ENCODE peak calls at places on chromosomes 12 and 14, in four cellular contexts. D, A, C and Y are unnamed samples.

GRCh38 chr12:120869376-120869775 is 34.8 kb downstream of the SPPL3 start:
- DNase-seq in A (no peak), C (no peak), D (no peak), Y (no peak)

GRCh38 chr14:72222046-72222445 is 289.8 kb downstream of the RGS6 start:
- DNase-seq in D (no peak), C (no peak), A (no peak), Y (no peak)

GRCh38 chr12:6943387-6943718 is 263 bp upstream of the RNU7-1 start:
- DNase-seq in D (peak; percentile 98), A (peak; percentile 93), C (peak; percentile 99), Y (peak; percentile 78)

GRCh38 chr12:48198619-48198973 is 4.5 kb downstream of the OR10AD1 start:
- DNase-seq in C (no peak), D (peak; percentile 35), A (no peak), Y (no peak)

GRCh38 chr12:38162708-38163441 is 153.7 kb upstream of the ALG10B start:
- DNase-seq in C (no peak), A (no peak), D (no peak), Y (no peak)

GRCh38 chr14:104751539-104752337 is 1.2 kb upstream of the SIVA1 start:
- DNase-seq in C (no peak), A (no peak), D (no peak), Y (no peak)

GRCh38 chr12:101875112-101875961 is 2.0 kb upstream of the DRAM1 start:
- DNase-seq in D (no peak), C (no peak), A (no peak), Y (no peak)

GRCh38 chr12:22101749-22102243 is 55.8 kb downstream of the CMAS start:
- DNase-seq in C (no peak), D (no peak), A (no peak), Y (no peak)

GRCh38 chr14:21087294-21088091 is 11.0 kb downstream of the ZNF219 start:
- DNase-seq in C (no peak), D (peak; percentile 99), A (no peak), Y (peak; percentile 77)

GRCh38 chr14:100147181-100147631 is 12.2 kb downstream of the DEGS2 start:
- DNase-seq in C (no peak), D (no peak), A (no peak), Y (peak; percentile 64)

GRCh38 chr14:55963295-55963694 is 154.9 kb upstream of the PELI2 start:
- DNase-seq in D (peak; percentile 32), A (no peak), C (no peak), Y (no peak)

GRCh38 chr14:51743588-51744000 is 91.9 kb downstream of the FRMD6 start:
- DNase-seq in D (no peak), A (no peak), C (no peak), Y (no peak)

GRCh38 chr14:33279865-33280264 is 341.2 kb downstream of the NPAS3 start:
- DNase-seq in D (no peak), C (no peak), A (no peak), Y (no peak)

GRCh38 chr12:103840399-103840880 is 594 bp downstream of the NT5DC3 start:
- DNase-seq in C (no peak), A (no peak), D (peak; percentile 28), Y (no peak)

GRCh38 chr14:58755026-58755929 is 117.5 kb downstream of the DACT1 start:
- DNase-seq in D (no peak), C (no peak), A (no peak), Y (no peak)

GRCh38 chr12:13725049-13725448 is 256.4 kb downstream of the GRIN2B start:
- DNase-seq in D (peak; percentile 22), A (no peak), C (no peak), Y (no peak)

GRCh38 chr14:26775765-26776577 is 178.1 kb upstream of the NOVA1 start:
- DNase-seq in D (peak; percentile 59), C (no peak), A (no peak), Y (no peak)

GRCh38 chr12:105773501-105773900 is 365.3 kb downstream of the NUAK1 start:
- DNase-seq in D (no peak), C (no peak), A (no peak), Y (no peak)

GRCh38 chr12:8036366-8036765 is 3.9 kb downstream of the FOXJ2 start:
- DNase-seq in D (no peak), C (no peak), A (no peak), Y (no peak)

GRCh38 chr12:39161686-39162085 is 256.3 kb upstream of the CPNE8 start:
- DNase-seq in A (no peak), D (peak; percentile 93), C (no peak), Y (no peak)

GRCh38 chr12:6341439-6342139 is at the start of gene TNFRSF1A:
- DNase-seq in C (peak; percentile 88), D (peak; percentile 89), A (peak; percentile 63), Y (no peak)

GRCh38 chr12:115000038-115000437 is 316.1 kb upstream of the TBX3 start:
- DNase-seq in D (peak; percentile 72), A (peak; percentile 65), C (peak; percentile 30), Y (no peak)

GRCh38 chr14:54665938-54666337 is 99.0 kb downstream of the SAMD4A start:
- DNase-seq in D (no peak), C (no peak), A (no peak), Y (no peak)

GRCh38 chr12:65741662-65742480 is 82.4 kb upstream of the HMGA2 start:
- DNase-seq in A (no peak), C (peak; percentile 48), D (peak; percentile 89), Y (no peak)

GRCh38 chr12:6095269-6095668 is 29.2 kb downstream of the VWF start:
- DNase-seq in D (no peak), A (no peak), C (no peak), Y (no peak)

GRCh38 chr12:118033902-118034301 is 17.4 kb downstream of the RFC5 start:
- DNase-seq in A (peak; percentile 51), C (no peak), D (no peak), Y (no peak)

GRCh38 chr14:93019367-93019843 is 96.3 kb downstream of the ITPK1 start:
- DNase-seq in C (no peak), A (no peak), D (no peak), Y (no peak)

GRCh38 chr12:1469063-1469462 is 125.3 kb downstream of the FBXL14 start:
- DNase-seq in C (no peak), A (no peak), D (no peak), Y (no peak)

GRCh38 chr12:53810950-53811349 is 59.2 kb upstream of the CISTR start:
- DNase-seq in A (no peak), D (no peak), C (no peak), Y (no peak)

GRCh38 chr12:53807322-53807721 is 55.5 kb upstream of the CISTR start:
- DNase-seq in C (no peak), A (no peak), D (no peak), Y (no peak)

GRCh38 chr12:53808023-53808705 is 56.4 kb upstream of the CISTR start:
- DNase-seq in A (no peak), C (no peak), D (no peak), Y (no peak)

GRCh38 chr12:53809005-53809404 is 57.2 kb upstream of the CISTR start:
- DNase-seq in A (no peak), D (no peak), C (no peak), Y (no peak)

GRCh38 chr12:53811606-53812005 is 59.8 kb upstream of the CISTR start:
- DNase-seq in C (no peak), D (no peak), A (no peak), Y (no peak)
- H3K27me3 ChIP-seq in C (peaks cover 5% of the 10 kb centered on the region), D (no peaks in the 10 kb centered on the region), A (no peaks in the 10 kb centered on the region), Y (peaks cover 13% of the 10 kb centered on the region)

GRCh38 chr14:103313704-103314103 is 20.3 kb upstream of the EIF5 start:
- DNase-seq in C (no peak), A (no peak), D (no peak), Y (no peak)

GRCh38 chr14:103316723-103317122 is 17.3 kb upstream of the EIF5 start:
- DNase-seq in C (no peak), A (no peak), D (no peak), Y (no peak)

GRCh38 chr14:103314496-103315277 is 19.4 kb upstream of the EIF5 start:
- DNase-seq in C (no peak), A (no peak), D (peak; percentile 16), Y (no peak)

GRCh38 chr14:103315941-103316340 is 18.1 kb upstream of the EIF5 start:
- DNase-seq in D (no peak), C (no peak), A (no peak), Y (no peak)

GRCh38 chr14:103315368-103315911 is 18.6 kb upstream of the EIF5 start:
- DNase-seq in C (no peak), D (no peak), A (no peak), Y (no peak)
- H3K27me3 ChIP-seq in C (no peaks in the 10 kb centered on the region), D (no peaks in the 10 kb centered on the region), A (no peaks in the 10 kb centered on the region), Y (peaks cover 2% of the 10 kb centered on the region)

DNA sequence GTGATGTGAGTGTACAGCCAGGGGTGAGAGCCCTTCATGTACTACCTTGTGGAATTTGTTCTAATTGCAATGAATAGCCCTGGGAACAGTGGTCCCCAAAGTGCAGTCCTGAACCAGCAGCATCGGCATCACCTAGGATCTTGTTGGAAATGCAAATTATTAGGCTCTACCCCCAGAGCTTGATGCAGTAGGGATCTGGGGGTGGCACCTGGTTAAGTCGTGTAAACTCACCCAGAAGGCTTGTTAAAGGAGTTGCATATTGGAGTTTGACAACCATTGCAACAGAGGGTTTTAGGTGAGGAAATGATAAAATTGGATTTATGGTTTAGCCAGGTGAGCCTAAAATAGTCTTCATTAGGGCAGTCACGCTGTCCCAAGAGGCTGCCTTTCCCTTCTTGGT is 73.2 kb downstream of the PLEKHG3 start:
- DNase-seq in A (no peak), D (no peak), C (no peak), Y (no peak)
- H3K27me3 ChIP-seq in A (peaks cover 5% of the 10 kb centered on the region), D (no peaks in the 10 kb centered on the region), C (no peaks in the 10 kb centered on the region), Y (no peaks in the 10 kb centered on the region)

DNA sequence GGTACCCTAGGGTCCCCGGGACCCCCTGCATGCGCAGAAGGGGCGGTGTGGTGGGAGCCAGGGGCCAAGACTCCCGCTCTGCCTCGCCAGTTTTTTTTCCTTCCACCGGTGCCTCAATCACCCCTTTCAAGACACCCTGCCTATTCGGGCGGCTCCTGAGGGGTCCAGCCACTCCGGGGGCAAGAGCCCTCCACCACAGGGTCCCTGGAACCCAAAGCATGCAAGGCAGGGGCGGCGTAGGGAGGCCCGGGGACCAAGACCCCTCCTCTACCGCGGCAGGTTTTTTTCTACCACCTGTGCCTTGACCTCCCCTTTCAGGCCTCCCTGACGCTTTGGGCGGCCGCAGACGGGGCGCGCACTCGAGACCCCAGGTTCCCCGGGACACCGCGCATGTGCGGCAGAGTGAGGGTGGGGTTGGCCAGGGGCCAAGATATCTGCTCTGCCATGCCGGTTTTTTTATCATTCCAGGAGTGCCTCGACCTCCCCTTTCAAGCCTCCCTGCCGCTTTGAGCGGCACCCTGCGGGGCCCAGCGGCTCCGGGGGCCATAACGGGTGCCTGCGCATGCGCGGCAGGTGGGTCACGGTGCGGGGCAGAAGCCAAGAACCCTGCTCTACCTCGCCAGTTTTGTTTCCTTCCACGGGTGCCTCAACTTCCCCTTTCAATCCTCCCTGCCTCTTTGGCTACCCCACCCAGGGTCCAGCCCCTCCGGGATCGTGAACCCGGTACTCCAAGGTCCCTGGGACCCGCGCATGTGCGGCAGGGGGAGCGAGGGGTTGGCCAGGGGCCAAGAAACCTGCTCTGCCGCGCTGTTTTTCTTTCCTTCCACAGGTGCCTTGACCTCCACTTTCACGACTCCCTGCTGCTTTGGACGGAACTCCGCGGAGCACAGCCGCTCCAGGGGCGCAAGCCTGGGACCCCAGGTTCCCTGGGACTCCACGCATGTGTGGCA is 328.1 kb downstream of the ALG10 start:
- DNase-seq in D (no peak), A (no peak), C (no peak), Y (no peak)
- H3K27me3 ChIP-seq in D (no peaks in the 10 kb centered on the region), A (peaks cover 71% of the 10 kb centered on the region), C (peaks cover 100% of the 10 kb centered on the region), Y (no peaks in the 10 kb centered on the region)

GRCh38 chr14:60628892-60629291 is 20.4 kb downstream of the SIX1 start:
- DNase-seq in A (no peak), D (no peak), C (no peak), Y (no peak)
- H3K27me3 ChIP-seq in A (no peaks in the 10 kb centered on the region), D (no peaks in the 10 kb centered on the region), C (no peaks in the 10 kb centered on the region), Y (peaks cover 29% of the 10 kb centered on the region)